ENCODE peak calls at places on chromosomes 3 and 15, in six cellular contexts. C, K, I, B, L and E are unnamed samples.
A peak's percentile ranks its signal among the peaks of the same experiment; 100 is the strongest.

GRCh38 chr3:33881181-33882064 is 83.0 kb downstream of the PDCD6IP start:
- DNase-seq in L (no peak), K (no peak), C (no peak), I (no peak), B (no peak), E (no peak)

GRCh38 chr3:110378481-110378880 is 693.1 kb upstream of the NECTIN3 start:
- DNase-seq in L (peak; percentile 55), B (no peak), K (no peak), I (no peak), C (no peak), E (no peak)

GRCh38 chr15:101710806-101711205 is 13.5 kb downstream of the TARS3 start:
- DNase-seq in B (no peak), L (peak; percentile 52), C (no peak), I (no peak), K (no peak), E (no peak)

GRCh38 chr3:112637700-112638099 is 3.2 kb downstream of the CCDC80 start:
- DNase-seq in K (no peak), I (no peak), L (no peak), B (no peak), C (no peak), E (no peak)

GRCh38 chr15:91896656-91897055 is 43.1 kb downstream of the SLCO3A1 start:
- DNase-seq in K (no peak), B (no peak), I (no peak), C (no peak), L (no peak), E (no peak)

GRCh38 chr3:170205302-170205701 is 16.9 kb upstream of the PRKCI start:
- DNase-seq in L (no peak), K (no peak), B (no peak), I (no peak), C (no peak), E (no peak)

GRCh38 chr3:53171109-53171453 is 10.1 kb downstream of the PRKCD start:
- DNase-seq in B (no peak), K (no peak), I (no peak), L (no peak), C (no peak), E (no peak)

GRCh38 chr3:98823791-98824190 is 60.7 kb downstream of the ST3GAL6 start:
- DNase-seq in C (no peak), K (no peak), B (no peak), L (peak; percentile 47), I (no peak), E (no peak)

GRCh38 chr15:43903864-43904290 is 77.1 kb downstream of the WDR76 start:
- DNase-seq in I (peak; percentile 86), K (peak; percentile 29), C (peak; percentile 37), B (no peak), L (peak; percentile 58), E (peak; percentile 71)

GRCh38 chr15:61186905-61187865 is 41.9 kb downstream of the RORA start:
- DNase-seq in I (peak; percentile 88), C (peak; percentile 25), B (no peak), L (no peak), K (no peak), E (peak; percentile 24)

GRCh38 chr3:180983136-180983535 is 6.4 kb downstream of the DNAJC19 start:
- DNase-seq in C (no peak), I (no peak), K (no peak), B (no peak), L (no peak), E (no peak)

GRCh38 chr3:58560771-58561311 is 16.4 kb downstream of the FAM107A start:
- DNase-seq in B (no peak), C (no peak), K (no peak), L (peak; percentile 98), I (peak; percentile 37), E (peak; percentile 91)

GRCh38 chr3:110814170-110815007 is 257.2 kb upstream of the NECTIN3 start:
- DNase-seq in I (no peak), C (no peak), K (no peak), L (peak; percentile 98), B (no peak), E (peak; percentile 36)

GRCh38 chr15:38620851-38621594 is 56.4 kb upstream of the RASGRP1 start:
- DNase-seq in I (no peak), K (no peak), B (no peak), L (no peak), C (no peak), E (no peak)

GRCh38 chr3:153927107-153927506 is 194.1 kb upstream of the ARHGEF26 start:
- DNase-seq in K (no peak), I (no peak), L (peak; percentile 60), B (no peak), C (no peak), E (peak; percentile 50)

DNA sequence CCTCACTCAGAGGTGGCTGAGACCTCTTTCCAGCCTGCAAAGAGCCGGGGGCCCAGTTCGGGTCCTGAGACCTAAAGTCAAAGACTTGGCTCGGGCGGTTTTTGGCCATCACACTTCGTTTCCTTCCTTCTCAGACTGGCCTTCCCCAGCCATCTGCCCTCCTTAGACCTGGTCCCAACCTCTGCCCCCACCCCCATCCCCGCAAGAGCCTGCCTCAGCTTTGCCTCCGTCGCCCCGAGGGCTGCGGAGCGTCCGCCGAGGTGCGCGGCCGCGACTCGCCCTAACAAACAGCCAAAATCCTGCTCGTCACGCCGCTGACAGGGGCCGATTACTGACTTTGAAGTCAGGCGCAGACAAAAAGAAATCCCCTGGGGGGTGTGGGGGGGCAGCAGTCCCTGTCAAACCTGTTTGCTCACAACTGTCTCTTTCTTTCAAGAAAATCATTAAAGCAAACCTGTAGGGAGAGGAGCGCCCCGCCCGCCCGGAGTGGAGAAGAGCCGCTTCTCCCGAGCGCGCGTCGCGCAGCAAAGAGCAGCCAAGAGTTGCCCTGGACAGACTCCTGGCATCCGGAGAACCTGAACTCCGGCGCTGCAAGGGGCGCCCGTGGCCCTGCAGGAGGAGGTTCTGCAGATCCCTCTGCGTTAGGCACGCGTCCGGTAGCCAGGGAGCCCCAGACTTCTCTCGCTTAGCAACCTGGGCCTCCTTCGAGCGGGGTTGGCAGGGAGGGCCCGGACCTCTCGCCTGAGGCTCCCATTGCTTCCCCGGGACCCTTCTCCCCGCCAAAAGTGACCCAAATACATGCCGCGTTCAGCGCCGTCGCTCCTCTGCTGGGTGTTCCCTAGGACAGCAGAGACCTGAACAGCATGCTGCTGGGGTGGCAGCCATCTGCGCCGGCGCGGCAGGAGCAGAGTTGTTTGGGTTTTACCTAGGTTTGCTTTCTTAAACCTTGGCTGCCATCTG is 4.5 kb downstream of the SOX14 start:
- DNase-seq in C (no peak), K (no peak), L (no peak), B (no peak), I (no peak), E (no peak)
- H3K9me3 ChIP-seq in C (no peaks in the 10 kb centered on the region), K (no peaks in the 10 kb centered on the region), L (peaks cover 2% of the 10 kb centered on the region), B (no peaks in the 10 kb centered on the region), I (no peaks in the 10 kb centered on the region), E (no peaks in the 10 kb centered on the region)

GRCh38 chr3:8368598-8368997 is 133.0 kb upstream of the LMCD1 start:
- DNase-seq in C (no peak), I (no peak), L (no peak), B (no peak), K (no peak), E (no peak)
- H3K9me3 ChIP-seq in C (no peaks in the 10 kb centered on the region), I (no peaks in the 10 kb centered on the region), L (no peaks in the 10 kb centered on the region), B (no peaks in the 10 kb centered on the region), K (no peaks in the 10 kb centered on the region), E (no peaks in the 10 kb centered on the region)

DNA sequence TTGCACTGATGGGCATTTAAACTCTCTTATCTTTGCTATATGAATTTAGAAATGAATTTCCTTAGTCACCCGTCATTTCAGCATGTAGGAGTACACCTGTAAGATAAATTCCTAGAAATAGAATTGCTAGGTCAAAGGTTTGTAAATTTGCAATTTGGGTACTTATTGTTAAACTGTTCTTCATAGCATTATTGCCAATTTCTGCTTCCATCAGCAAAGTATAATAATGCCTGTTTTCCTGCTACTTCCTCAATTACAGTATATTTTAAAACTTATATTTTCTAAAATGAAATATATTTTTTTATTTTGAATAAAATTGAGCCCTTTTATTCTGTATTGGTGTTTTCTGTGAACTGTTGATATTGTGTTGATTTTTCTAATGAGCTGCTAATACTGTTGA is 16.3 kb upstream of the MCF2L2 start:
- DNase-seq in L (no peak), B (no peak), I (no peak), K (no peak), C (no peak), E (no peak)
- H3K9me3 ChIP-seq in L (peaks cover 7% of the 10 kb centered on the region), B (peaks cover 8% of the 10 kb centered on the region), I (no peaks in the 10 kb centered on the region), K (no peaks in the 10 kb centered on the region), C (no peaks in the 10 kb centered on the region), E (peaks cover 2% of the 10 kb centered on the region)

DNA sequence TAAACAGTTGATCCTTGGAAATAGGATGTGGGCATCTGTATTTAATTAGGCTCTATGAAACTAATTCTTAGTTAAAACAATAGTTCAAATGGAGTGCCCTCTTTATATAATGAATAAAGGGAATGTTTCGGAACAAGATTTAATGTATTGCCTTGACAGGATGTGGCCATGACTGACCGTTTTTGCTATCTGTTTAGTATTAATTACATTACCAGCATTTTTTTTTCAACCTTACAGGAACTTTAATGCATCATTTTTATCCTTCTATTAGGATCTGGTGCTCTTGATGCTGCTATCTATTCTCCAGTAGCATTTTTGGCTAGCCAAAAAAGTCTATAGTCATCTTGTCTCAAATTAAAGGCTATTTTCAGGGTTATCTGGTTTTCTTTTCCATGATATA is 340.9 kb downstream of the GRM7 start:
- DNase-seq in B (no peak), L (no peak), K (no peak), C (no peak), I (no peak), E (no peak)
- H3K9me3 ChIP-seq in B (no peaks in the 10 kb centered on the region), L (peaks cover 6% of the 10 kb centered on the region), K (no peaks in the 10 kb centered on the region), C (no peaks in the 10 kb centered on the region), I (no peaks in the 10 kb centered on the region), E (no peaks in the 10 kb centered on the region)

DNA sequence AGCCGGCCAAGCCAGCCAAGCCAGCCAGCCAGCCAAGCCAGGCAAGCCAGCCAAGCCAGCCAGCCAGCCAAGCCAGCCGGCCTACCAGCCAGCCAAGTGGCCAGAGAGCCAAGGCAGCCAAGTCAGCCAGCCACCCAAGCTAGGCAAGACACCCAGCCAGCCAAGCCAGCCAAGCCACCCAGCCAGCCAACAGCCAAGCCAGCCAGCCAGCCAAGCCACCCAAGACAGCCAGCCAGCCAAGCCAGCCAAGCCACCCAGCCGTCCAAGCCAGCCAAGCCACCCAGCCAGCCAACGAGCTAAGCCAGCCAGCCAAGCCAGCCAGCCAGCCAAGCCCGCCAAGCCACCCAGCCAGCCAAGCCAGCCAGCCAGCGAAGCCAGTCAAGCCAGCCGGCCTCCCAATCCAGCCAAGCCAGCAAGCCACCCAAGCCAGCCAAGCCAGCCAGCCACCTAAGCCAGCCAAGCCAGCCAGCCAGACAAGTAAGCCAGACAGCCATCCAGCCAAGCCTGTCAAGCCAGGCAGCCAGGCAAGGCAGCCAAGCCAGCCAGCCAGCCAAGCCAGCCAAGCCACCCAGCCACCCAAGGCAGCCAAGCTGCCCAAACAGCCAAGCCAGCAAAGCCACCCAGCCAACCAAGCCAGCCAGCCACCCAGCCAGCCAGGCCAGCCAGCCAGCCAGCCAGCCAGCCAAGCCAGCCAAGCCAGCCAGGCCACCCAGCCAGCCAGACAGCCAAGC is 200.5 kb downstream of the GOLGA6L6 start:
- DNase-seq in L (no peak), I (peak; percentile 46), B (no peak), C (peak; percentile 64), K (no peak), E (peak; percentile 3)
- H3K9me3 ChIP-seq in L (peaks cover 58% of the 10 kb centered on the region), I (peaks cover 23% of the 10 kb centered on the region), B (peaks cover 5% of the 10 kb centered on the region), C (peaks cover 18% of the 10 kb centered on the region), K (no peaks in the 10 kb centered on the region), E (peaks cover 45% of the 10 kb centered on the region)